ENCODE peak calls at places on chromosome 11, in eight cellular contexts. One of them, this sample, is unnamed.

GRCh38 chr11:2194877-2195755 is 23.5 kb upstream of the TH start:
- DNase-seq in progenitor cell of endocrine pancreas: peak
- DNase-seq in vagina: no peak
- DNase-seq in psoas muscle: no peak
- DNase-seq in testis: peak
- DNase-seq in HFF-Myc: no peak
- DNase-seq in WTC11: peak
- DNase-seq in OCI-LY7: peak
- DNase-seq in this sample: peak

GRCh38 chr11:126307706-126308105 is 3.8 kb downstream of the DCPS start:
- DNase-seq in progenitor cell of endocrine pancreas: no peak
- DNase-seq in vagina: no peak
- DNase-seq in psoas muscle: no peak
- DNase-seq in testis: peak
- DNase-seq in HFF-Myc: no peak
- DNase-seq in WTC11: peak
- DNase-seq in OCI-LY7: peak
- DNase-seq in this sample: peak

GRCh38 chr11:68383976-68384501 is 71.6 kb downstream of the LRP5 start:
- DNase-seq in progenitor cell of endocrine pancreas: peak
- DNase-seq in vagina: no peak
- DNase-seq in psoas muscle: peak
- DNase-seq in testis: peak
- DNase-seq in HFF-Myc: no peak
- DNase-seq in WTC11: peak
- DNase-seq in OCI-LY7: peak
- DNase-seq in this sample: peak

GRCh38 chr11:17760102-17761029 is 25.8 kb downstream of the KCNC1 start:
- DNase-seq in progenitor cell of endocrine pancreas: peak
- DNase-seq in vagina: no peak
- DNase-seq in psoas muscle: peak
- DNase-seq in testis: peak
- DNase-seq in HFF-Myc: peak
- DNase-seq in WTC11: peak
- DNase-seq in OCI-LY7: peak
- DNase-seq in this sample: peak

GRCh38 chr11:8063319-8063718 is 17.7 kb upstream of the TUB start:
- DNase-seq in progenitor cell of endocrine pancreas: no peak
- DNase-seq in vagina: peak
- DNase-seq in psoas muscle: no peak
- DNase-seq in testis: peak
- DNase-seq in HFF-Myc: no peak
- DNase-seq in WTC11: no peak
- DNase-seq in OCI-LY7: no peak
- DNase-seq in this sample: no peak

GRCh38 chr11:117535201-117535869 is 207.7 kb downstream of the CEP164 start:
- DNase-seq in progenitor cell of endocrine pancreas: no peak
- DNase-seq in vagina: no peak
- DNase-seq in psoas muscle: peak
- DNase-seq in testis: peak
- DNase-seq in HFF-Myc: no peak
- DNase-seq in WTC11: no peak
- DNase-seq in OCI-LY7: no peak
- DNase-seq in this sample: no peak

GRCh38 chr11:69965821-69966582 is 112.1 kb upstream of the ANO1 start:
- DNase-seq in progenitor cell of endocrine pancreas: peak
- DNase-seq in vagina: no peak
- DNase-seq in psoas muscle: no peak
- DNase-seq in testis: no peak
- DNase-seq in HFF-Myc: no peak
- DNase-seq in WTC11: no peak
- DNase-seq in OCI-LY7: no peak
- DNase-seq in this sample: no peak

GRCh38 chr11:75858613-75859012 is 43.6 kb downstream of the UVRAG start:
- DNase-seq in progenitor cell of endocrine pancreas: no peak
- DNase-seq in vagina: no peak
- DNase-seq in psoas muscle: no peak
- DNase-seq in testis: no peak
- DNase-seq in HFF-Myc: no peak
- DNase-seq in WTC11: no peak
- DNase-seq in OCI-LY7: no peak
- DNase-seq in this sample: no peak

GRCh38 chr11:35978173-35978572 is 34.3 kb downstream of the LDLRAD3 start:
- DNase-seq in progenitor cell of endocrine pancreas: no peak
- DNase-seq in vagina: no peak
- DNase-seq in psoas muscle: no peak
- DNase-seq in testis: no peak
- DNase-seq in HFF-Myc: no peak
- DNase-seq in WTC11: no peak
- DNase-seq in OCI-LY7: no peak
- DNase-seq in this sample: no peak

GRCh38 chr11:70131606-70132190 is 53.6 kb downstream of the ANO1 start:
- DNase-seq in progenitor cell of endocrine pancreas: no peak
- DNase-seq in vagina: no peak
- DNase-seq in psoas muscle: no peak
- DNase-seq in testis: no peak
- DNase-seq in HFF-Myc: no peak
- DNase-seq in WTC11: no peak
- DNase-seq in OCI-LY7: no peak
- DNase-seq in this sample: no peak

GRCh38 chr11:119368121-119369034 is 13.1 kb downstream of the USP2 start:
- DNase-seq in progenitor cell of endocrine pancreas: no peak
- DNase-seq in vagina: no peak
- DNase-seq in psoas muscle: peak
- DNase-seq in testis: no peak
- DNase-seq in HFF-Myc: no peak
- DNase-seq in WTC11: no peak
- DNase-seq in OCI-LY7: no peak
- DNase-seq in this sample: no peak

GRCh38 chr11:47010192-47010591 is 73.6 kb downstream of the CSTPP1 start:
- DNase-seq in progenitor cell of endocrine pancreas: no peak
- DNase-seq in vagina: no peak
- DNase-seq in psoas muscle: no peak
- DNase-seq in testis: no peak
- DNase-seq in HFF-Myc: no peak
- DNase-seq in WTC11: no peak
- DNase-seq in OCI-LY7: no peak
- DNase-seq in this sample: no peak

GRCh38 chr11:47018637-47019036 is 82.1 kb downstream of the CSTPP1 start:
- DNase-seq in progenitor cell of endocrine pancreas: no peak
- DNase-seq in vagina: no peak
- DNase-seq in psoas muscle: no peak
- DNase-seq in testis: no peak
- DNase-seq in HFF-Myc: no peak
- DNase-seq in WTC11: no peak
- DNase-seq in OCI-LY7: no peak
- DNase-seq in this sample: no peak

DNA sequence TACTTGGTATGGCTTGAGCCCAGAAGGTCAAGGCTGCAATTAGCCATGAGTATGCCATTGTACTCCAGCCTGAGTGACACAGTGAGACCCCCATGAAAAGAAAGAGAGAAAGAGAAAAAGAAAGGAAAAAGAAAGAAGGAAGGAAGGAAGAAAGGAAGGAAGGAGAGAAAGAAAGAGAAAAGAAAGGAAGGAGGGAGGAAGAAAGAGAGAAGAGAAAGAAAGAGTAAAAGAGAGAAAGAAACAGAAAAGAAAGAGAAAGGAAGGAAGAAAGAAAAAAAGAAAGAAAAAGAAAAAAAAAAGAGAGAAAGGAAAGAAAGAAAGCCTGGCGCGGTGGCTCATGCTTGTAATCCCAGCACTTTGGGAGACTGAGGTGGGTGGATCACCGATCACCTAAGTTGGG is 77.5 kb downstream of the CSTPP1 start:
- DNase-seq in progenitor cell of endocrine pancreas: no peak
- DNase-seq in vagina: no peak
- DNase-seq in psoas muscle: no peak
- DNase-seq in testis: no peak
- DNase-seq in HFF-Myc: no peak
- DNase-seq in WTC11: no peak
- DNase-seq in OCI-LY7: peak
- DNase-seq in this sample: no peak
- TF ChIP-seq CTCF in progenitor cell of endocrine pancreas: no peak
- TF ChIP-seq CTCF in vagina: no peak
- TF ChIP-seq CTCF in psoas muscle: no peak
- TF ChIP-seq CTCF in testis: no peak
- TF ChIP-seq CTCF in HFF-Myc: no peak
- TF ChIP-seq CTCF in WTC11: no peak
- TF ChIP-seq CTCF in OCI-LY7: no peak
- TF ChIP-seq CTCF in this sample: no peak

GRCh38 chr11:59142530-59143507 is at the start of gene FAM111A:
- DNase-seq in progenitor cell of endocrine pancreas: peak
- DNase-seq in vagina: no peak
- DNase-seq in psoas muscle: peak
- DNase-seq in testis: peak
- DNase-seq in HFF-Myc: peak
- DNase-seq in WTC11: peak
- DNase-seq in OCI-LY7: peak
- DNase-seq in this sample: peak
- TF ChIP-seq CTCF in progenitor cell of endocrine pancreas: peak
- TF ChIP-seq CTCF in vagina: no peak
- TF ChIP-seq CTCF in psoas muscle: no peak
- TF ChIP-seq CTCF in testis: no peak
- TF ChIP-seq CTCF in HFF-Myc: no peak
- TF ChIP-seq CTCF in WTC11: no peak
- TF ChIP-seq CTCF in OCI-LY7: peak
- TF ChIP-seq CTCF in this sample: no peak

GRCh38 chr11:110432713-110433392 is 3.1 kb downstream of the FDX1 start:
- DNase-seq in progenitor cell of endocrine pancreas: no peak
- DNase-seq in vagina: no peak
- DNase-seq in psoas muscle: no peak
- DNase-seq in testis: no peak
- DNase-seq in HFF-Myc: no peak
- DNase-seq in WTC11: no peak
- DNase-seq in OCI-LY7: no peak
- DNase-seq in this sample: no peak
- TF ChIP-seq CTCF in progenitor cell of endocrine pancreas: no peak
- TF ChIP-seq CTCF in vagina: no peak
- TF ChIP-seq CTCF in psoas muscle: no peak
- TF ChIP-seq CTCF in testis: no peak
- TF ChIP-seq CTCF in HFF-Myc: peak
- TF ChIP-seq CTCF in WTC11: no peak
- TF ChIP-seq CTCF in OCI-LY7: no peak
- TF ChIP-seq CTCF in this sample: no peak

GRCh38 chr11:48081151-48082010 is 101.0 kb downstream of the PTPRJ start:
- DNase-seq in progenitor cell of endocrine pancreas: no peak
- DNase-seq in vagina: no peak
- DNase-seq in psoas muscle: peak
- DNase-seq in testis: peak
- DNase-seq in HFF-Myc: no peak
- DNase-seq in WTC11: no peak
- DNase-seq in OCI-LY7: peak
- DNase-seq in this sample: no peak

GRCh38 chr11:48080301-48080861 is 100.0 kb downstream of the PTPRJ start:
- DNase-seq in progenitor cell of endocrine pancreas: no peak
- DNase-seq in vagina: no peak
- DNase-seq in psoas muscle: no peak
- DNase-seq in testis: no peak
- DNase-seq in HFF-Myc: no peak
- DNase-seq in WTC11: no peak
- DNase-seq in OCI-LY7: no peak
- DNase-seq in this sample: no peak

GRCh38 chr11:48077251-48077650 is 96.9 kb downstream of the PTPRJ start:
- DNase-seq in progenitor cell of endocrine pancreas: no peak
- DNase-seq in vagina: no peak
- DNase-seq in psoas muscle: no peak
- DNase-seq in testis: no peak
- DNase-seq in HFF-Myc: no peak
- DNase-seq in WTC11: no peak
- DNase-seq in OCI-LY7: no peak
- DNase-seq in this sample: no peak

GRCh38 chr11:48078661-48079060 is 98.3 kb downstream of the PTPRJ start:
- DNase-seq in progenitor cell of endocrine pancreas: no peak
- DNase-seq in vagina: no peak
- DNase-seq in psoas muscle: no peak
- DNase-seq in testis: no peak
- DNase-seq in HFF-Myc: no peak
- DNase-seq in WTC11: no peak
- DNase-seq in OCI-LY7: no peak
- DNase-seq in this sample: no peak

DNA sequence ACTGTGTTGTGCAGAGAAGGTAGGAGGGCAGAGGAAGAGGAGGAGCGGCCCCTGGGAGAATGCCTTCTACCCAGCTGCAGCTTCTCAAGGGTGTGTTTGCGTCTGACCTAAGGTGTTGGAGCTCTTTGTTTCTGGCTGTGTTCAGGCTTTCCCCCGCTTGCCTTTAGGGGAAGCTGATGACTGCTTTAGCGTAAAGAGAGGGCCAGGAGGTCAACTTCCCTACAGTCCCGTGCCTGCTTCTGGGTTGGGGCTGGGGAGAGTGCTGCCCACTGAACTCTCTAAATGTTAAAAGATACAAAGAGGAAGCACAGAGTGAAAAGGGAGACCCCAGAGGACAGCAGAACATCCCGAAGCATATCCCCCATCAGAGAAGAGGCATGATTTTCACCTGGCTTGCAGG is 99.2 kb downstream of the PTPRJ start:
- DNase-seq in progenitor cell of endocrine pancreas: no peak
- DNase-seq in vagina: no peak
- DNase-seq in psoas muscle: no peak
- DNase-seq in testis: no peak
- DNase-seq in HFF-Myc: no peak
- DNase-seq in WTC11: no peak
- DNase-seq in OCI-LY7: no peak
- DNase-seq in this sample: no peak
- TF ChIP-seq CTCF in progenitor cell of endocrine pancreas: no peak
- TF ChIP-seq CTCF in vagina: no peak
- TF ChIP-seq CTCF in psoas muscle: no peak
- TF ChIP-seq CTCF in testis: no peak
- TF ChIP-seq CTCF in HFF-Myc: no peak
- TF ChIP-seq CTCF in WTC11: no peak
- TF ChIP-seq CTCF in OCI-LY7: no peak
- TF ChIP-seq CTCF in this sample: no peak

GRCh38 chr11:106137061-106137460 is 59.6 kb downstream of the AASDHPPT start:
- DNase-seq in progenitor cell of endocrine pancreas: no peak
- DNase-seq in vagina: no peak
- DNase-seq in psoas muscle: no peak
- DNase-seq in testis: no peak
- DNase-seq in HFF-Myc: no peak
- DNase-seq in WTC11: no peak
- DNase-seq in OCI-LY7: no peak
- DNase-seq in this sample: no peak

GRCh38 chr11:106131998-106132397 is 54.5 kb downstream of the AASDHPPT start:
- DNase-seq in progenitor cell of endocrine pancreas: no peak
- DNase-seq in vagina: no peak
- DNase-seq in psoas muscle: no peak
- DNase-seq in testis: no peak
- DNase-seq in HFF-Myc: no peak
- DNase-seq in WTC11: no peak
- DNase-seq in OCI-LY7: no peak
- DNase-seq in this sample: no peak

GRCh38 chr11:106132582-106133354 is 55.3 kb downstream of the AASDHPPT start:
- DNase-seq in progenitor cell of endocrine pancreas: no peak
- DNase-seq in vagina: no peak
- DNase-seq in psoas muscle: no peak
- DNase-seq in testis: no peak
- DNase-seq in HFF-Myc: no peak
- DNase-seq in WTC11: no peak
- DNase-seq in OCI-LY7: no peak
- DNase-seq in this sample: no peak

GRCh38 chr11:106137758-106138157 is 60.3 kb downstream of the AASDHPPT start:
- DNase-seq in progenitor cell of endocrine pancreas: no peak
- DNase-seq in vagina: no peak
- DNase-seq in psoas muscle: no peak
- DNase-seq in testis: no peak
- DNase-seq in HFF-Myc: no peak
- DNase-seq in WTC11: no peak
- DNase-seq in OCI-LY7: no peak
- DNase-seq in this sample: no peak

GRCh38 chr11:106133529-106133928 is 56.1 kb downstream of the AASDHPPT start:
- DNase-seq in progenitor cell of endocrine pancreas: no peak
- DNase-seq in vagina: no peak
- DNase-seq in psoas muscle: no peak
- DNase-seq in testis: no peak
- DNase-seq in HFF-Myc: no peak
- DNase-seq in WTC11: no peak
- DNase-seq in OCI-LY7: peak
- DNase-seq in this sample: no peak
- TF ChIP-seq CTCF in progenitor cell of endocrine pancreas: no peak
- TF ChIP-seq CTCF in vagina: no peak
- TF ChIP-seq CTCF in psoas muscle: no peak
- TF ChIP-seq CTCF in testis: no peak
- TF ChIP-seq CTCF in HFF-Myc: peak
- TF ChIP-seq CTCF in WTC11: no peak
- TF ChIP-seq CTCF in OCI-LY7: peak
- TF ChIP-seq CTCF in this sample: no peak

This sample was measured in endothelial cell.